ENCODE peak calls at places on chromosome 4, in nine cellular contexts. S, F, H, Q, C, Y, O, E and K are unnamed samples.

GRCh38 chr4:48862038-48862437 is 31.1 kb downstream of the OCIAD1 start:
- DNase-seq in S (no peak), F (no peak), H (no peak), Q (no peak), C (no peak), Y (no peak), O (no peak), E (no peak), K (no peak)

GRCh38 chr4:7287918-7288280 is 95.6 kb downstream of the SORCS2 start:
- DNase-seq in S (no peak), F (no peak), H (no peak), Q (no peak), C (no peak), Y (no peak), O (no peak), E (no peak), K (no peak)

GRCh38 chr4:182600093-182600492 is 317.1 kb downstream of the DCTD start:
- DNase-seq in S (no peak), F (no peak), H (no peak), Q (no peak), C (no peak), Y (no peak), O (no peak), E (no peak), K (no peak)

GRCh38 chr4:1028574-1029220 is 17.3 kb downstream of the FGFRL1 start:
- DNase-seq in S (no peak), F (no peak), H (no peak), Q (no peak), C (no peak), Y (no peak), O (no peak), E (no peak), K (no peak)

GRCh38 chr4:108171541-108172230 is 3.0 kb upstream of the LEF1 start:
- DNase-seq in S (peak), F (no peak), H (peak), Q (peak), C (peak), Y (peak), O (no peak), E (no peak), K (peak)

GRCh38 chr4:67568820-67569219 is 10.3 kb downstream of the STAP1 start:
- DNase-seq in S (no peak), F (no peak), H (no peak), Q (no peak), C (no peak), Y (no peak), O (no peak), E (no peak), K (no peak)

GRCh38 chr4:85457752-85458467 is 17.0 kb upstream of the ARHGAP24 start:
- DNase-seq in S (no peak), F (no peak), H (no peak), Q (no peak), C (no peak), Y (no peak), O (no peak), E (peak), K (no peak)

GRCh38 chr4:2950221-2950989 is 12.8 kb downstream of the NOP14 start:
- DNase-seq in S (peak), F (no peak), H (no peak), Q (no peak), C (no peak), Y (no peak), O (peak), E (no peak), K (no peak)

GRCh38 chr4:151359576-151359975 is 34.2 kb upstream of the SH3D19 start:
- DNase-seq in S (peak), F (no peak), H (no peak), Q (no peak), C (no peak), Y (no peak), O (no peak), E (no peak), K (no peak)

GRCh38 chr4:112296949-112297483 is at the start of gene ALPK1:
- DNase-seq in S (no peak), F (peak), H (no peak), Q (no peak), C (no peak), Y (no peak), O (no peak), E (peak), K (no peak)

GRCh38 chr4:132642196-132642817 is 506.8 kb upstream of the PCDH10 start:
- DNase-seq in S (no peak), F (no peak), H (no peak), Q (peak), C (no peak), Y (no peak), O (no peak), E (peak), K (peak)

GRCh38 chr4:54754394-54754793 is 96.6 kb downstream of the KIT start:
- DNase-seq in S (no peak), F (no peak), H (no peak), Q (no peak), C (no peak), Y (no peak), O (no peak), E (no peak), K (no peak)

GRCh38 chr4:2064276-2064991 is 5.3 kb downstream of the NAT8L start:
- DNase-seq in S (peak), F (no peak), H (no peak), Q (no peak), C (peak), Y (no peak), O (no peak), E (no peak), K (no peak)

GRCh38 chr4:99610605-99611172 is 36.1 kb downstream of the MTTP start:
- DNase-seq in S (no peak), F (no peak), H (no peak), Q (no peak), C (no peak), Y (no peak), O (no peak), E (peak), K (no peak)

GRCh38 chr4:8019396-8020365 is 80.0 kb upstream of the AFAP1 start:
- DNase-seq in S (peak), F (no peak), H (no peak), Q (no peak), C (peak), Y (no peak), O (no peak), E (no peak), K (no peak)

GRCh38 chr4:80182237-80182866 is 15.0 kb upstream of the PRDM8 start:
- DNase-seq in S (no peak), F (no peak), H (no peak), Q (peak), C (no peak), Y (no peak), O (no peak), E (no peak), K (peak)

GRCh38 chr4:74975082-74975481 is 42.2 kb downstream of the PARM1 start:
- DNase-seq in S (no peak), F (no peak), H (no peak), Q (no peak), C (no peak), Y (peak), O (no peak), E (no peak), K (no peak)

GRCh38 chr4:74968456-74969164 is 35.7 kb downstream of the PARM1 start:
- DNase-seq in S (no peak), F (no peak), H (no peak), Q (no peak), C (no peak), Y (peak), O (no peak), E (no peak), K (peak)

GRCh38 chr4:74970577-74970976 is 37.7 kb downstream of the PARM1 start:
- DNase-seq in S (no peak), F (no peak), H (no peak), Q (no peak), C (no peak), Y (no peak), O (no peak), E (no peak), K (no peak)

GRCh38 chr4:74967324-74967723 is 34.4 kb downstream of the PARM1 start:
- DNase-seq in S (no peak), F (no peak), H (no peak), Q (no peak), C (no peak), Y (no peak), O (no peak), E (no peak), K (no peak)

GRCh38 chr4:74969507-74970474 is 36.9 kb downstream of the PARM1 start:
- DNase-seq in S (no peak), F (no peak), H (no peak), Q (no peak), C (no peak), Y (no peak), O (no peak), E (no peak), K (no peak)
- TF ChIP-seq CTCF in S (no peak), F (no peak), H (no peak), Q (no peak), C (no peak), Y (no peak), O (no peak), E (no peak), K (no peak)

GRCh38 chr4:168866635-168867034 is 143.4 kb downstream of the CBR4 start:
- DNase-seq in S (no peak), F (no peak), H (no peak), Q (no peak), C (no peak), Y (no peak), O (no peak), E (peak), K (no peak)

GRCh38 chr4:168867128-168867527 is 142.9 kb downstream of the CBR4 start:
- DNase-seq in S (no peak), F (no peak), H (no peak), Q (no peak), C (no peak), Y (no peak), O (no peak), E (peak), K (no peak)

GRCh38 chr4:168865854-168866253 is 144.2 kb downstream of the CBR4 start:
- DNase-seq in S (no peak), F (no peak), H (no peak), Q (no peak), C (no peak), Y (no peak), O (no peak), E (no peak), K (no peak)

GRCh38 chr4:168863719-168864632 is 146.1 kb downstream of the CBR4 start:
- DNase-seq in S (no peak), F (no peak), H (no peak), Q (no peak), C (no peak), Y (no peak), O (no peak), E (peak), K (no peak)

DNA sequence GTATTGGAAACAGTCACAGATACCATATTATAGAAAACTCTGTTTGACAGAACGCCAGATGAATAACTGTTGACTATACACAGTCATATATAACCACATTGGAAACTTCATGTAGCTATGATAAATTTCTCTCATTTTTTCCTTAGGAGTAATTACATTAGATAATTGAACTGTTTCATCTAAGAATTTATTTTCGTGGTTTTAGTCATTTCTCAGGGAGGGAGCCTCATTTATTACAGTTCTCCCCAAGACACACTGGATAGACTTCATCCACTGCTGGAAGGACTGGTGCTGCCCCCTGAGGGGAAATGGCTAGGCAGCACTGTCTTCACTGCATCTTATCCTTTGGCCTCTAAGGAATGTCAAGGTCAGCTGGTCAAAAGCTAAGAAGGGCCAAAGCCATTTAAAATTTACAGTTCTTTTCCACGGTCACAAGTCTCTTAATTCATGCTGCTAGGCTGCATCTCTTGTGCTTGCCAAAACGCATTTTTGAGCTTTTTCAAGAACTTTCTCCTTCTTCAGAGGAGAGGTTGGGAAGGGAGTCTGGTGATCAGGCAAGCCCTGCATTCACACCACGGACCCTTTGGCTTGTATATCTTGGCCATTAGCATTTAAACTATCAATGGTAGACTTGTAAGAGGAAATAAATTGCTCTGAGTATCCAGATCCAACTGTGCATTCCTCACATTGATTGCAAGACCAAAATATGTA is 145.1 kb downstream of the CBR4 start:
- DNase-seq in S (no peak), F (no peak), H (no peak), Q (no peak), C (no peak), Y (no peak), O (no peak), E (peak), K (no peak)
- TF ChIP-seq CTCF in S (no peak), F (peak), H (no peak), Q (no peak), C (no peak), Y (peak), O (no peak), E (peak), K (no peak)

DNA sequence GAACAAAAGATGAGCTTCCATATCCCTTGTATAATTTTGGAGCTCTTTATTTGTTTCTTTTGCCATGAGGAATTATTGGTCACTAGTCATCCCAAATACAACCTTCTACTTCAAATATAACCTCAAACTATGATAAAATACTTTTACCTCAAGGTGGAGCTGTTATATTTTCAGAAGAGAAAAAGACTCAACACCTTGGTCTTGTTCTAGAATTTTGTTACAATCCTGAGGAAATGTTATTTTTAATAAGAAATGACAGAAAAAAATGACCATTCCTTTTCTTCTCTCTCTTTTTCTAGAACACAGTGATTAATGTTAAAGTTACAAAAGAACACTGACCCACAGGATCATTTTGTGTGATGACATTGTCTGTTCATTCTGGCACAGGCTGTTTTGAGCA is 159.5 kb upstream of the CTSO start:
- DNase-seq in S (no peak), F (no peak), H (no peak), Q (no peak), C (no peak), Y (peak), O (no peak), E (no peak), K (no peak)
- TF ChIP-seq CTCF in S (no peak), F (no peak), H (no peak), Q (no peak), C (no peak), Y (peak), O (no peak), E (no peak), K (peak)

GRCh38 chr4:47840291-47840690 is 2.4 kb upstream of the CORIN start:
- DNase-seq in S (no peak), F (no peak), H (no peak), Q (no peak), C (no peak), Y (no peak), O (no peak), E (no peak), K (no peak)
- TF ChIP-seq CTCF in S (no peak), F (no peak), H (no peak), Q (no peak), C (no peak), Y (no peak), O (no peak), E (no peak), K (no peak)

DNA sequence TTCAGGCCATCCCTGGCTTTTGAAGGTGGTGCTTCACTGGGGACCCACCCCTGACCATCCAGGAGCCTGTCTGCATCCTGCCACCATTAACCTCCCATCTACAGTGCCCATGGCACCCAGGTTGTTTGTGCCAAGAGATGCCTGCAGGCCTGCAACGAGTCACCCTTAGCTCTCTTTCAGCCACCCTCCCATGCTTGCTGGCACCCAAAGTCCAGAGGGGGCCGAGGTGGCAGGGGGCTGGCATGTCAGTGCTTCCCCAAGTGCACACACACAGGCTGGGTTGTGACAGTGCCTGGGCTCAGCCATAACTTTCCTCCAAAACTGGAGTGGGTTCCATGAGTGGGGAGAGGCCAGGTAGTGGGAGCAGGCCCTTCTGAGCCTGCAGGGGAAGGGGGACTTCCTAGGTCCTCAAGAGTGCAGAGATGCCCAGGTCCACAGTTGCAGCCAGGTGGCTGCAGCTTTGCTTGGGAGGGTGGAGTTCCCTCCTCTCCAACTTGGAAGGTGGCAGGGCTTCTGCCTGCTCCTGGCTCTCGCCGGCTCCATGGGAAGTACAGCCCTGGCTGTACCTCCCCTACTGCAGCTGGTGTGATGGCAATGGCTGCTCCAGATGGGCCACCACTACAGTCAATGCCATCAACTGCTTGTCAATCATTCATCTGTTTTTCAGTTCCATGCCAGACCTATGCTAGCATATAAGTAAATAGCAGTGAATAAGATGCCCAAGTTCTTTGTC is 235.9 kb upstream of the GIMD1 start:
- DNase-seq in S (no peak), F (no peak), H (no peak), Q (no peak), C (peak), Y (no peak), O (no peak), E (no peak), K (no peak)
- TF ChIP-seq CTCF in S (no peak), F (no peak), H (no peak), Q (no peak), C (no peak), Y (no peak), O (no peak), E (no peak), K (no peak)